ENCODE peak calls at places on chromosomes 1 and 21, in nine cellular contexts. B is IMR-90, G is GM23248, Y is tibial artery, Q is mammary epithelial cell, S is ovary, C is right lobe of liver, D is pancreas, F is tibial nerve. R is an unnamed sample. For H3K36me3 and H3K4me1, the result is how much of the 10 kb centered on the place peaks cover.

GRCh38 chr1:2044510-2045319 is 5.5 kb upstream of the PRKCZ start:
- DNase-seq in G (peak), C (peak), Y (peak), B (peak), S (peak), Q (peak), F (peak), D (peak), R (peak)

GRCh38 chr1:910881-911721 is 12.6 kb upstream of the SAMD11 start:
- DNase-seq in B (peak), S (peak), D (peak), G (peak), C (peak), F (no peak), Y (no peak), Q (peak), R (no peak)

GRCh38 chr1:903721-904270 is 19.9 kb upstream of the SAMD11 start:
- DNase-seq in F (no peak), S (peak), G (no peak), B (no peak), Q (no peak), C (peak), D (no peak), Y (no peak), R (no peak)

GRCh38 chr1:72037745-72038343 is 244.5 kb downstream of the NEGR1 start:
- DNase-seq in B (peak), F (peak), Y (no peak), G (peak), S (no peak), Q (peak), C (no peak), D (peak), R (no peak)

GRCh38 chr1:176878750-176879536 is 285.6 kb downstream of the ASTN1 start:
- DNase-seq in G (no peak), Y (no peak), D (no peak), B (no peak), C (no peak), S (no peak), F (no peak), Q (no peak), R (no peak)

GRCh38 chr1:4935807-4936206 is 281.4 kb downstream of the AJAP1 start:
- DNase-seq in S (no peak), G (no peak), Q (no peak), F (no peak), C (no peak), B (no peak), Y (no peak), D (no peak), R (no peak)

GRCh38 chr1:35935436-35935835 is 4.5 kb downstream of the AGO3 start:
- DNase-seq in F (no peak), D (no peak), C (no peak), S (no peak), G (peak), B (peak), Q (no peak), Y (no peak), R (no peak)

GRCh38 chr1:175317309-175317708 is 124.7 kb upstream of the KIAA0040 start:
- DNase-seq in B (no peak), C (no peak), F (peak), D (peak), G (no peak), S (no peak), Q (no peak), Y (no peak), R (no peak)

GRCh38 chr1:32998009-32998555 is 33.5 kb upstream of the RNF19B start:
- DNase-seq in B (no peak), S (no peak), Q (no peak), D (no peak), G (peak), F (no peak), Y (no peak), C (no peak), R (no peak)

GRCh38 chr1:169031566-169032224 is 74.8 kb upstream of the ATP1B1 start:
- DNase-seq in C (no peak), D (no peak), S (no peak), G (peak), F (no peak), Y (no peak), Q (no peak), B (no peak), R (no peak)

GRCh38 chr1:182629674-182630073 is 25.5 kb upstream of the RGS16 start:
- DNase-seq in G (no peak), S (no peak), F (no peak), Y (no peak), Q (no peak), C (no peak), B (no peak), D (no peak), R (peak)

GRCh38 chr1:181936768-181937581 is 124.5 kb downstream of the ZNF648 start:
- DNase-seq in F (peak), S (no peak), D (peak), Y (no peak), B (no peak), Q (peak), G (peak), C (no peak), R (no peak)

GRCh38 chr1:9127395-9128160 is 1.3 kb downstream of the GPR157 start:
- DNase-seq in Q (no peak), G (no peak), S (no peak), B (no peak), C (no peak), F (no peak), D (no peak), Y (no peak), R (no peak)

GRCh38 chr1:1069061-1069710 is 4.9 kb downstream of the RNF223 start:
- DNase-seq in G (peak), C (peak), S (peak), Q (peak), F (no peak), D (peak), Y (no peak), B (peak), R (peak)

GRCh38 chr1:233372218-233373125 is 44.9 kb downstream of the MAP3K21 start:
- DNase-seq in D (no peak), S (no peak), Y (no peak), B (no peak), Q (no peak), G (no peak), F (no peak), C (no peak), R (no peak)

GRCh38 chr1:185480545-185480944 is 163.5 kb upstream of the IVNS1ABP start:
- DNase-seq in S (no peak), G (peak), C (no peak), B (no peak), Y (no peak), Q (no peak), F (no peak), D (no peak), R (no peak)

GRCh38 chr1:78375996-78376395 is 114.8 kb upstream of the PTGFR start:
- DNase-seq in F (no peak), Q (peak), S (no peak), C (no peak), Y (no peak), B (peak), G (peak), D (no peak), R (no peak)

GRCh38 chr1:191888996-191889622 is 269.2 kb upstream of the RGS18 start:
- DNase-seq in S (no peak), F (no peak), G (no peak), Q (no peak), C (no peak), D (no peak), Y (no peak), B (peak), R (no peak)

GRCh38 chr1:16152521-16153087 is 3.3 kb downstream of the EPHA2 start:
- DNase-seq in C (no peak), S (no peak), G (no peak), Q (no peak), Y (no peak), D (no peak), B (peak), F (no peak), R (no peak)

GRCh38 chr1:177959793-177960515 is 9.9 kb downstream of the SEC16B start:
- DNase-seq in G (peak), Q (peak), D (no peak), F (no peak), C (no peak), S (no peak), Y (no peak), B (peak), R (no peak)

GRCh38 chr1:90824551-90824950 is 107.4 kb upstream of the BARHL2 start:
- DNase-seq in F (no peak), D (no peak), G (no peak), Q (no peak), C (no peak), S (no peak), B (no peak), Y (no peak), R (no peak)

GRCh38 chr1:113930499-113931161 is 1.5 kb downstream of the HIPK1 start:
- DNase-seq in F (no peak), Y (no peak), D (peak), S (no peak), G (peak), Q (peak), B (peak), C (no peak), R (peak)

GRCh38 chr1:208252126-208252853 is 8.1 kb upstream of the PLXNA2 start:
- DNase-seq in S (peak), Q (no peak), B (no peak), F (peak), Y (no peak), G (peak), C (peak), D (no peak), R (no peak)

GRCh38 chr21:19507682-19508260 is 1104.2 kb upstream of the TMPRSS15 start:
- DNase-seq in C (no peak), Q (no peak), B (no peak), D (no peak), S (no peak), G (no peak), F (no peak), Y (no peak), R (no peak)

GRCh38 chr1:182331412-182331811 is 60.2 kb downstream of the GLUL start:
- DNase-seq in C (no peak), D (no peak), G (no peak), Q (no peak), B (no peak), F (no peak), Y (no peak), S (no peak), R (no peak)

GRCh38 chr1:148362141-148362929 is 120.8 kb downstream of the PPIAL4G start:
- DNase-seq in G (peak), S (no peak), B (peak), D (no peak), Q (peak), F (no peak), C (no peak), Y (no peak), R (peak)

GRCh38 chr21:41816583-41817165 is 49.8 kb upstream of the RIPK4 start:
- DNase-seq in S (peak), B (peak), D (peak), C (peak), G (peak), Y (peak), F (peak), Q (peak), R (peak)

GRCh38 chr1:171424494-171424893 is 60.8 kb upstream of the PRRC2C start:
- DNase-seq in B (no peak), G (no peak), S (no peak), Y (no peak), F (no peak), Q (peak), C (no peak), D (no peak), R (no peak)

GRCh38 chr1:51439895-51440294 is 79.2 kb downstream of the EPS15 start:
- DNase-seq in G (no peak), Q (no peak), D (no peak), Y (no peak), B (no peak), S (no peak), C (no peak), F (no peak), R (no peak)
- H3K36me3 ChIP-seq in G (under half), Q (under half), D (under half), Y (under half), B (under half), S (under half), C (under half), F (under half), R (under half)

DNA sequence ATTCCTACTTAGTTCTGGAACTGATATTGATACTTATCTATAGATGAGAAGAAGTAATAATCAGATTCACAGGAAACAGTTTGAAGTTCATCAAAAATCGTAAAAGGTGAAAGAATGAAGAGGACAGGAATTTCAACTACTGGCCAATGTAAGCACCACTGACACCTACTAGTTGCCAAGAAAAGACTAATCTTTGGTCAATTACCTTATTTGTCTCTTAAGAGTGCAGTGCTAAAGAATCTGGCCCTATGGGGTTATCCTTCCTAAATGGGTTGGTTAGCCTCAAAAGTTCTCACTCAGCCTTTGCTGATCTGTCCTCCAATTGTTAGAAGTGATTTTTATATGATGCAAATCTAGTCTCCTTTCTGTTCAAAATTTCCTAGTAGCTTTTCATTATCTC is 29.5 kb downstream of the ADSS2 start:
- DNase-seq in Y (no peak), B (no peak), G (peak), C (no peak), F (no peak), S (no peak), D (no peak), Q (no peak), R (no peak)
- H3K4me1 ChIP-seq in Y (under half), B (under half), G (under half), C (under half), F (under half), S (under half), D (under half), Q (under half), R (under half)

GRCh38 chr1:110874303-110875215 is 1.6 kb downstream of the CD53 start:
- DNase-seq in G (no peak), C (no peak), S (no peak), Q (no peak), F (no peak), B (no peak), Y (no peak), D (no peak), R (no peak)
- H3K4me3 ChIP-seq in G (no peak), C (peak), S (no peak), Q (no peak), F (no peak), B (no peak), Y (peak), D (peak), R (peak)

GRCh38 chr21:26840912-26841311 is 4.3 kb downstream of the ADAMTS1 start:
- DNase-seq in S (peak), Y (peak), F (peak), Q (peak), D (no peak), C (no peak), G (peak), B (peak), R (no peak)

GRCh38 chr21:26837539-26837938 is 7.7 kb downstream of the ADAMTS1 start:
- DNase-seq in S (no peak), Q (no peak), G (no peak), Y (no peak), C (no peak), B (no peak), F (no peak), D (no peak), R (no peak)

GRCh38 chr21:26842976-26843911 is 2.0 kb downstream of the ADAMTS1 start:
- DNase-seq in F (peak), G (peak), B (peak), C (peak), S (peak), D (peak), Q (peak), Y (peak), R (no peak)

GRCh38 chr21:26842300-26842699 is 2.9 kb downstream of the ADAMTS1 start:
- DNase-seq in Y (no peak), C (no peak), B (peak), Q (peak), D (no peak), F (no peak), G (peak), S (peak), R (no peak)

DNA sequence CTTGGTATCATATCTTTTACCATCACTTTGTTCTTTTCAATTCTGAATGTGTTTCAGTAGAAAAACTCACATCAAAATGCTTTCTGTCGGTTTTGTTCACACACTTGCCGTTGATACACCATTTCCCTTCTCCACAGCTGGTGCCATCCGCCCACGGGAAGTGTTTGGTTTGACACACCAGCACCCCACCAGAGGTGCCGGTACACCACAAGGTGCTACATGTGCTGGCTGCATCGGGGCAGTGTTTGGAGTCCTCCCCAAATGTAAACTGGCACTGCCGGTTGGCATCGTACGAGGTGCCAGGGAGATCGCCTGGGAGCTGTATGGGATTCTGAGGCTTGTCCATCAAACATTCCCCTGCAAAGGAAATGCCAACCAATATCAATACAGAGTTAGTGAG is 5.0 kb downstream of the ADAMTS1 start:
- DNase-seq in F (no peak), G (no peak), S (peak), C (no peak), Q (no peak), B (no peak), D (no peak), Y (no peak), R (no peak)
- H3K36me3 ChIP-seq in F (under half), G (half or more), S (under half), C (under half), Q (under half), B (half or more), D (under half), Y (half or more), R (under half)

DNA sequence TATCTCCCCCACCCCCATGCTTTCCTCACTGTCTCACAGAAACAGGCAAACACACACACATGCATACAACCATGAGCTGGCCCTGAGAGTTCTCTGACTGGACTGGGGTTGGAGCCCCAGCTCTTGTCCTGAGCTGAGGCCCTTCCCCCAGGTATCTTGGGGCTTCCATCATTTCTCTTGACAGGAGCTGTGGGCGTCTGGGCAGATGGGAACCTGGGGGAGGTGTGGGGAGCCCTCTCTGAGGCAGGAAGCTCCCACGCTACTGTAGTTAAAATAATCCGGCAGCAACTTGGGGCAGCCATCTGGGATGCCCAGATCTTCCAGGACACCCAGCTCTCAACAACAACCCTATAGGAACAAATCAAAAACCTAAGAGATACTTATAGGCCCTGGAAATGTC is 2.7 kb upstream of the KIF21B start:
- DNase-seq in D (no peak), F (no peak), C (no peak), S (no peak), Q (no peak), B (peak), G (no peak), Y (no peak), R (no peak)
- H3K4me1 ChIP-seq in D (under half), F (half or more), C (under half), S (under half), Q (under half), B (under half), G (under half), Y (under half), R (under half)

GRCh38 chr1:212946872-212947271 is 3.5 kb upstream of the VASH2 start:
- DNase-seq in F (no peak), D (no peak), G (no peak), Q (no peak), Y (no peak), B (no peak), S (no peak), C (no peak), R (no peak)
- H3K4me3 ChIP-seq in F (no peak), D (no peak), G (no peak), Q (no peak), Y (no peak), B (no peak), S (no peak), C (no peak), R (no peak)

GRCh38 chr1:19733615-19734014 is 66.1 kb downstream of the TMCO4 start:
- DNase-seq in C (no peak), S (no peak), Y (no peak), G (no peak), F (no peak), B (no peak), Q (no peak), D (no peak), R (no peak)
- H3K36me3 ChIP-seq in C (under half), S (under half), Y (under half), G (under half), F (under half), B (under half), Q (under half), D (under half), R (under half)

DNA sequence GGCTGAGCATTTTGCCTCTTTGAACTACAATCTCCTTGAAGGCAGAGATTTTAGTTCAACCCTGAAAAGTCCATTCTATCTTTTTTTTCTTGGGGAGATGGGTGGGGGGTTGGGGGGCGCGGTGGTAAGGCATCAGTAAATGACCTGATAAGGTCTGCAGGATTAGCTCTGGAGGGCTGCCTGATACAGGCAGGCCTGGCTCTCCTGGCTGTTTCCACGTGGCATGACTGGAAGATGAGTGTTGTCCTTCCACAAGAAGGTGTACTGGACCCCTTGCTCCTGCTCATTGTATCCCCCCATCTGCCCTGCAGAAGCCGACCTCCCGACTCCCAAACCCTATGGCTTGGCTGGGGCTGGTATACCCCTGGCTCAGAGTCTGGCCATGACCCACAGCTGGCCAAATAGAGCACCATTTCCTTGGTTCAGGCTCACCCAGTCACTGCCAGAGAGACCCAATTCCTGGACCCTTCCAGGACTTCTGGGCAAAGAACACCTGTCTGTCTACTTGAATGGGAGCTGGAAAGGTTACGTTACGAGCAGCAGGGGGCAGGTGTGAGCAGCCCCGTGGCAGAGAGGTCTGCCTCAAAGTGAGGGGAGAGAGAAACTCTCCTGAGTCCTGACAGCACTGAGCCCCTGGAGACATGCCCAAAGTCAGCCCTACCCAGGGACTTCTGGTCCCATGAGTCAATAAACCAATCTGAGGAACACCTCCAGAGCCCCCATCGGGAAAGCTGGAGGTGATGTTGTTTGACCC is 17.0 kb downstream of the DHRS3 start:
- DNase-seq in D (peak), F (no peak), B (no peak), G (peak), Y (no peak), S (peak), Q (no peak), C (no peak), R (peak)
- H3K4me1 ChIP-seq in D (under half), F (half or more), B (under half), G (under half), Y (half or more), S (under half), Q (under half), C (half or more), R (under half)

GRCh38 chr1:10675813-10676212 is 120.6 kb downstream of the CASZ1 start:
- DNase-seq in Q (no peak), S (no peak), F (no peak), D (no peak), C (no peak), G (no peak), B (no peak), Y (no peak), R (no peak)
- H3K4me3 ChIP-seq in Q (no peak), S (no peak), F (no peak), D (no peak), C (no peak), G (no peak), B (no peak), Y (no peak), R (no peak)